ENCODE peak calls at places on chromosome 16, in seven cellular contexts. W is CD8-positive, alpha-beta T cell; R is heart right ventricle; Q is transverse colon; Z is body of pancreas; N is CD4-positive, alpha-beta T cell; I is AG04450. A is an unnamed sample.

GRCh38 chr16:54446639-54447038 is 160.1 kb upstream of the IRX3 start:
- DNase-seq in I (no peak), N (no peak), W (no peak), Q (no peak), Z (no peak), R (peak; percentile 56), A (no peak)

GRCh38 chr16:57591086-57591869 is 37.2 kb upstream of the ADGRG1 start:
- DNase-seq in Q (peak; percentile 76), Z (peak; percentile 83), I (no peak), N (peak; percentile 50), R (peak; percentile 65), W (no peak), A (peak; percentile 85)

GRCh38 chr16:57826706-57827625 is 24.7 kb upstream of the KIFC3 start:
- DNase-seq in W (no peak), Z (peak; percentile 82), R (peak; percentile 54), I (no peak), Q (no peak), N (no peak), A (no peak)

GRCh38 chr16:49464877-49465504 is 91.4 kb downstream of the C16orf78 start:
- DNase-seq in Z (no peak), Q (no peak), W (no peak), R (no peak), N (peak; percentile 25), I (no peak), A (peak; percentile 55)

GRCh38 chr16:12436201-12436657 is 367.5 kb downstream of the CPPED1 start:
- DNase-seq in I (no peak), Z (no peak), R (no peak), W (no peak), N (no peak), Q (no peak), A (no peak)

GRCh38 chr16:27242868-27243590 is 25.5 kb downstream of the NSMCE1 start:
- DNase-seq in R (no peak), Z (no peak), Q (no peak), N (peak; percentile 32), W (no peak), I (peak; percentile 94), A (no peak)

GRCh38 chr16:71846443-71846842 is 667 bp downstream of the ATXN1L start:
- DNase-seq in R (no peak), Q (peak; percentile 20), N (no peak), Z (no peak), I (no peak), W (no peak), A (peak; percentile 46)

GRCh38 chr16:83549836-83550569 is 257.8 kb upstream of the HSBP1 start:
- DNase-seq in Q (no peak), R (no peak), I (no peak), Z (no peak), N (no peak), W (no peak), A (no peak)

GRCh38 chr16:53043986-53044571 is 8.6 kb downstream of the CHD9NB start:
- DNase-seq in R (peak; percentile 19), Z (peak; percentile 69), W (no peak), Q (peak; percentile 46), N (no peak), I (no peak), A (peak; percentile 23)

GRCh38 chr16:31529398-31530312 is 2.0 kb downstream of the AHSP start:
- DNase-seq in W (no peak), R (no peak), Z (peak; percentile 33), Q (no peak), N (no peak), I (no peak), A (peak; percentile 26)

GRCh38 chr16:79972053-79972704 is 371.6 kb upstream of the MAF start:
- DNase-seq in R (no peak), N (no peak), W (no peak), Z (no peak), Q (no peak), I (no peak), A (no peak)

GRCh38 chr16:72179592-72179991 is 7.6 kb upstream of the PMFBP1 start:
- DNase-seq in W (no peak), I (no peak), Z (no peak), R (no peak), Q (no peak), N (no peak), A (peak; percentile 11)

GRCh38 chr16:31274831-31275816 is 15.3 kb downstream of the ITGAM start:
- DNase-seq in Z (no peak), W (no peak), R (no peak), N (no peak), Q (no peak), I (no peak), A (no peak)

GRCh38 chr16:19432429-19432828 is 14.7 kb downstream of the TMC5 start:
- DNase-seq in Q (peak; percentile 39), Z (peak; percentile 41), I (no peak), W (no peak), R (no peak), N (no peak), A (peak; percentile 72)

GRCh38 chr16:16095646-16096045 is 127.6 kb downstream of the ABCC6 start:
- DNase-seq in I (no peak), N (no peak), Q (no peak), Z (no peak), R (no peak), W (no peak), A (no peak)

GRCh38 chr16:31710134-31710533 is 163.5 kb upstream of the ZNF267 start:
- DNase-seq in Z (no peak), R (no peak), I (no peak), N (no peak), W (no peak), Q (no peak), A (no peak)

GRCh38 chr16:78100162-78100467 is 661 bp downstream of the WWOX start:
- DNase-seq in N (no peak), I (no peak), W (no peak), Z (no peak), R (no peak), Q (no peak), A (no peak)

GRCh38 chr16:15775209-15775608 is 81.6 kb downstream of the MYH11 start:
- DNase-seq in W (no peak), R (no peak), N (no peak), Z (no peak), I (no peak), Q (no peak), A (no peak)

GRCh38 chr16:3983081-3983520 is 102.6 kb upstream of the CREBBP start:
- DNase-seq in N (no peak), Q (peak; percentile 76), R (peak; percentile 65), Z (peak; percentile 85), W (peak; percentile 14), I (no peak), A (peak; percentile 91)

GRCh38 chr16:53509906-53510703 is 7.1 kb upstream of the AKTIP start:
- DNase-seq in Z (peak; percentile 69), R (peak; percentile 54), Q (peak; percentile 63), W (no peak), I (peak; percentile 41), N (peak; percentile 36), A (peak; percentile 82)

GRCh38 chr16:55435387-55435786 is 43.6 kb upstream of the MMP2 start:
- DNase-seq in N (no peak), I (no peak), Z (no peak), R (no peak), Q (no peak), W (no peak), A (no peak)

GRCh38 chr16:11130978-11131665 is 124.9 kb downstream of the SOCS1 start:
- DNase-seq in Q (no peak), I (no peak), N (no peak), W (no peak), R (no peak), Z (no peak), A (no peak)

DNA sequence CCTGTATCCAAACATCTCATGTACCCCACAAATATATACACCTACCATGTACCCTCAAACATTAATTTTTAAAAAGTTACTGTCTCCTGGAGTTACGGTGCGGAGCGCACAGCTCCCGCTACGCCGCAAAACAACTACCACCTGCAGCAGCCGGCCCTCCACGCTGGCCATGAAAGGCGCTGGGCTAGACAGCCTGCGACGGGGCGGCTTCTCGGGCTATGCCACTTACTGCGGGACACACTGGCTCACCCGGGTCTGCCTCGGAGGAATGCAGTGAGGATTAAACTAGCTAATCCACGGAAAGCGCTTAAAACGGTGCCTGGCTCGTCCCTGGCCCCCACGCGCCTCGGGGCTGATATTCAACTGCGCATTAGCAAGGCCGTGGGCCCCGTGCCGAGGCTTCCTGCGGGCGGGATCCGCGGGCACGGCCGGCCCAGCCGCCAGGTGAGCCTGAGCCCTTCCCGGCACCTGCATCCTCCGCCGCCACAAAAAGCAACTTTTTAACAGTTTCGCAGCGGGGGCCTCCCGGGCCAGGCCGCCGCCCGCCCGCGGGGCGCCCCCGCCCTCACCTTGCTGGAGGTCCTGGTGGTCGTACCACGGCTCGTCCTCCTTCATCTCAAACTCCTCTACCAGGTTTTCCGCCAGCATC is 633 bp downstream of the CDR2 start:
- DNase-seq in N (peak; percentile 28), W (no peak), Q (peak; percentile 52), I (no peak), R (peak; percentile 47), Z (peak; percentile 71), A (peak; percentile 58)
- TF ChIP-seq CTCF in N (no peak), W (no peak), Q (no peak), I (no peak), R (no peak), Z (no peak), A (no peak)

DNA sequence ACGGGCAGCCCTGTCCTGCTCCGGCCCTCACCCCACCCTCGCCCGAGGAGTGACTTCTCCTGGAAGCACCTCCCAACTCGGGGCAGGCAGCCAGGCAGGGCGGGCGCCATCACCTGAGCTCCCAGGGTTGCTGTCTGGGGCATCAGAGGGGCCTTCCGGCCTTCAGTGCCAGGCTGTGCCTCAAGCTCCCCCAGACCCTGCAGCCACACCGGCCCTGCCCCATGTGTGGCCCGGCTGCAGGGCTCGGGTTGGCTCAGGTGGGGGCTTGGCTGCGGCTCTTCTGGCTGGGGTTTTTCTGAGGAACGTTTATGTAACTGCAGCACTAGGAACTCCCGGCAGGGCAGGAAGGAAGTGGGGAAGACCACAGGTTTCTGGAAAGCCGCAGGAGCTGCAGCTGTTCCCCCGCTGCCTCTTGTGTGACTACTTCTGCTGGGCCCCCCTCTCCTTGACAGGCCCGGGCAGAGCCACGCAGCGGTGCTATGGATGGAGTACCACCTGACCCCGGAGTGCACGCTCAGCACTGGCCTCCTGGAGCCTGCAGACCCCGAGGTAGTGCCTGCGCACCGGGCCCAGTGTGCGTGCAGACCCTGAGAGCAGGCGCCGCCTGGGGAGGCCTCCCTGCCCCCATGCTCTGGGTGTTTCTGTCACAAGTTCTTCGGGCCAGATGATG is 45.6 kb downstream of the PRMT7 start:
- DNase-seq in N (peak; percentile 50), I (no peak), R (no peak), W (peak; percentile 25), Q (peak; percentile 78), Z (no peak), A (no peak)
- H3K27ac ChIP-seq in N (peak overlapping the region; percentile 21), I (no peak overlapping the region), R (no peak overlapping the region), W (no peak overlapping the region), Q (peak overlapping the region; percentile 18), Z (no peak overlapping the region), A (no peak overlapping the region)

GRCh38 chr16:87575027-87575804 is 27.1 kb upstream of the JPH3 start:
- DNase-seq in I (no peak), Q (no peak), W (no peak), Z (no peak), N (no peak), R (no peak), A (no peak)
- TF ChIP-seq CTCF in I (no peak), Q (no peak), W (no peak), Z (no peak), N (no peak), R (no peak), A (no peak)

GRCh38 chr16:1645914-1646525 is 32.1 kb upstream of the JPT2 start:
- DNase-seq in W (no peak), Z (no peak), I (no peak), Q (no peak), N (peak; percentile 30), R (no peak), A (peak; percentile 44)
- H3K27ac ChIP-seq in W (no peak overlapping the region), Z (no peak overlapping the region), I (no peak overlapping the region), Q (no peak overlapping the region), N (no peak overlapping the region), R (no peak overlapping the region), A (no peak overlapping the region)